ENCODE peak calls at places on chromosomes 4 and X, in nine cellular contexts. I, U, A, H, X, S, T, Y and R are unnamed samples.

GRCh38 chr4:117983541-117984451 is 50.5 kb upstream of the NDST3 start:
- DNase-seq in I (no peak), U (no peak), A (no peak), H (no peak), X (no peak), S (no peak), T (no peak), Y (no peak), R (no peak)

GRCh38 chr4:4859010-4859798 is at the start of gene MSX1:
- DNase-seq in I (peak), U (peak), A (peak), H (peak), X (no peak), S (peak), T (peak), Y (peak), R (peak)

GRCh38 chr4:137819964-137820383 is 287.7 kb upstream of the PCDH18 start:
- DNase-seq in I (peak), U (no peak), A (no peak), H (no peak), X (no peak), S (peak), T (peak), Y (no peak), R (no peak)

GRCh38 chrX:24203072-24203808 is 53.7 kb downstream of the ZFX start:
- DNase-seq in I (no peak), U (no peak), A (no peak), H (no peak), X (no peak), S (no peak), T (no peak), Y (no peak), R (no peak)

GRCh38 chr4:136088231-136088630 is 1444.1 kb downstream of the PCDH18 start:
- DNase-seq in I (no peak), U (no peak), A (no peak), H (no peak), X (no peak), S (no peak), T (no peak), Y (no peak), R (no peak)

GRCh38 chr4:79317711-79318110 is 8.2 kb downstream of the NAA11 start:
- DNase-seq in I (no peak), U (no peak), A (no peak), H (no peak), X (no peak), S (no peak), T (no peak), Y (no peak), R (no peak)

GRCh38 chr4:150375025-150375424 is 206.9 kb upstream of the MAB21L2 start:
- DNase-seq in I (no peak), U (no peak), A (no peak), H (no peak), X (no peak), S (no peak), T (no peak), Y (no peak), R (no peak)

GRCh38 chr4:147801820-147802219 is 69.9 kb downstream of the ARHGAP10 start:
- DNase-seq in I (no peak), U (no peak), A (no peak), H (no peak), X (no peak), S (no peak), T (no peak), Y (no peak), R (no peak)

GRCh38 chr4:166279261-166279660 is 406.2 kb downstream of the TLL1 start:
- DNase-seq in I (no peak), U (no peak), A (no peak), H (no peak), X (no peak), S (no peak), T (no peak), Y (no peak), R (no peak)

GRCh38 chrX:39703307-39703706 is 394.5 kb downstream of the BCOR start:
- DNase-seq in I (no peak), U (no peak), A (no peak), H (no peak), X (no peak), S (no peak), T (no peak), Y (no peak), R (no peak)

GRCh38 chrX:150038977-150039599 is 100.8 kb upstream of the EOLA2 start:
- DNase-seq in I (no peak), U (no peak), A (no peak), H (no peak), X (no peak), S (no peak), T (no peak), Y (no peak), R (no peak)

GRCh38 chrX:153672531-153673397 is 849 bp downstream of the PNCK start:
- DNase-seq in I (no peak), U (no peak), A (no peak), H (peak), X (no peak), S (no peak), T (no peak), Y (peak), R (peak)

GRCh38 chr4:88991746-88992145 is 65.2 kb downstream of the FAM13A start:
- DNase-seq in I (no peak), U (no peak), A (no peak), H (no peak), X (no peak), S (no peak), T (peak), Y (no peak), R (no peak)

GRCh38 chrX:129534816-129535578 is 5.1 kb upstream of the OCRL start:
- DNase-seq in I (no peak), U (no peak), A (no peak), H (no peak), X (no peak), S (no peak), T (no peak), Y (no peak), R (no peak)

GRCh38 chr4:119721878-119722277 is 93.3 kb upstream of the PDE5A start:
- DNase-seq in I (no peak), U (no peak), A (no peak), H (no peak), X (no peak), S (no peak), T (no peak), Y (no peak), R (no peak)

GRCh38 chrX:68878977-68879376 is 50.2 kb downstream of the EFNB1 start:
- DNase-seq in I (no peak), U (no peak), A (no peak), H (no peak), X (no peak), S (no peak), T (no peak), Y (no peak), R (no peak)

GRCh38 chr4:77157859-77158486 is 966 bp downstream of the CCNG2 start:
- DNase-seq in I (peak), U (peak), A (peak), H (peak), X (no peak), S (peak), T (peak), Y (peak), R (peak)
- TF ChIP-seq POLR2A in I (no peak), U (peak), A (no peak), H (no peak), X (peak), S (no peak), T (no peak), Y (no peak), R (no peak)

GRCh38 chr4:140427104-140427918 is at the start of gene CLGN:
- DNase-seq in I (peak), U (peak), A (peak), H (peak), X (no peak), S (peak), T (peak), Y (peak), R (peak)
- TF ChIP-seq POLR2AphosphoS5 in I (peak), U (no peak), A (no peak), H (no peak), X (no peak), S (peak), T (no peak), Y (no peak), R (peak)

GRCh38 chrX:70038515-70038914 is 11.2 kb downstream of the AWAT2 start:
- DNase-seq in I (no peak), U (no peak), A (peak), H (no peak), X (no peak), S (no peak), T (no peak), Y (no peak), R (no peak)

GRCh38 chrX:70042399-70043371 is 7.1 kb downstream of the AWAT2 start:
- DNase-seq in I (no peak), U (no peak), A (peak), H (no peak), X (peak), S (peak), T (no peak), Y (peak), R (no peak)

GRCh38 chrX:70041993-70042392 is 7.7 kb downstream of the AWAT2 start:
- DNase-seq in I (no peak), U (no peak), A (no peak), H (no peak), X (no peak), S (no peak), T (no peak), Y (no peak), R (no peak)

GRCh38 chrX:70039758-70040157 is 10.0 kb downstream of the AWAT2 start:
- DNase-seq in I (no peak), U (no peak), A (no peak), H (no peak), X (no peak), S (no peak), T (no peak), Y (no peak), R (no peak)

GRCh38 chrX:70038951-70039350 is 10.8 kb downstream of the AWAT2 start:
- DNase-seq in I (no peak), U (no peak), A (peak), H (no peak), X (no peak), S (no peak), T (no peak), Y (no peak), R (no peak)
- TF ChIP-seq CTCF in I (no peak), U (no peak), A (no peak), H (no peak), X (no peak), S (no peak), T (no peak), Y (no peak), R (no peak)

DNA sequence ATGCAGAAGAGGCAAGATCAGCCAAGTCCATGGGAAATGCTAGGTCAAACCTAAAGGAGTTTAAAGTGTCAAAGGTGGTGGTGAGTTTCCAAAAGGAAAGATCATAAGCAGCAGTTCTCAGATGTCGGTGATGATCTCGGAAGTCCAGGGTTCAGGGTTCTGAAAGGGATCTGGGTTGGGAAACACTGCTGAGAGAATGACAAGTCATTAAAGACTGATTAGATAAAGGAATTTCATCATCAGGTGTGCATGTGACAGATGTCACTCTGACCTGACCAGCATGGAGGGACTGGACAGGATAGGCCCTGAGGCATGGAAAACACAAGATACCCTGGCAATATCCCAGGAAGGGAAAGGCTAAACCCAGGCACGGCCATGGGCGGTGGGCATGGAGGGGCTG is 195.7 kb upstream of the TBL1X start:
- DNase-seq in I (no peak), U (no peak), A (no peak), H (no peak), X (no peak), S (no peak), T (no peak), Y (no peak), R (no peak)
- TF ChIP-seq POLR2A in I (no peak), U (no peak), A (no peak), H (no peak), X (no peak), S (no peak), T (no peak), Y (no peak), R (no peak)

GRCh38 chr4:128846063-128846462 is 36.6 kb downstream of the JADE1 start:
- DNase-seq in I (no peak), U (no peak), A (peak), H (no peak), X (no peak), S (no peak), T (no peak), Y (no peak), R (no peak)
- TF ChIP-seq POLR2AphosphoS5 in I (no peak), U (no peak), A (no peak), H (no peak), X (no peak), S (no peak), T (no peak), Y (no peak), R (no peak)

DNA sequence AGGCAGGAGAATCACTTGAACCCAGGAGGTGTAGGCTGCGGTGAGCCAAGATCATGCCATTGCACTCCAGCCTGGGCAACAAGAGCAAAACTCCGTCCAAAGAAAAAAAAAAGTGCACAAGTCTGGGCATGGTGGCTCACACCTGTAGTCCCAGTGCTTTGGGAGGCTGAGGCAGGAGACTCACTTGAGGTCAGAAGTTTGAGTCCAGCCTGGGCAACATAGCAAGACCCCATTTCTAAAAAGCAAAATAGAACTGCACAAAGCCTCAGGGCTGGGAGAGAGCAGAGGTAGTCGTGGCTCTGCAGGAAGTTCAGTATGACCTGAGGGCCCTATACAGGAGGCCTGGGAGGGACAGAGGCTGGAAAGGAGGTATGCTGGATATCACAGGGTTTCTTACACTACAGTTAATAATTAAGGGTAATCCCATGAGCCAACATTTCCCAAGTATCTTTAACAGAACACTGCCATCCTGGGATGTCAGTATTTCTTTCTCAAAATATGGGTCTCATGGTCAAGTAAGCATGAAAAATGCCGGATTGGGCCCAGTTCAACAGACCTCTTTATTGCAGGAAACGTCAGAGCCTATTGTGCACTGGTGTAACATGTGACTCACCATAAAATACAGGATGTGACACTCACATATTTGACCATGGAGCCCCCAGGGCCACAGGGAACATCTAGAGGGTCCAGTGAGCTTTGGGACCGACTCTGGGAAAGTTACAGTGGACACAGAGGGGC is 37.8 kb downstream of the ACSL1 start:
- DNase-seq in I (no peak), U (no peak), A (no peak), H (no peak), X (no peak), S (no peak), T (peak), Y (no peak), R (no peak)
- TF ChIP-seq CTCF in I (no peak), U (no peak), A (no peak), H (no peak), X (no peak), S (no peak), T (no peak), Y (no peak), R (no peak)